ENCODE peak calls at places on chromosomes 13 and 19, in six cellular contexts. Z is activated T-helper 2 cell treated with anti-CD3 and anti-CD28 coated beads, Interferon-gamma antibody, Interleukin-2, Interleukin-4, amounts not matched to agents 10 μg/mL and 5 μg/mL and 100 μg/mL, durations not matched to agents 14 hours and 24 hours and 36 hours; M is right lobe of liver; S is DMS153; U is GM12864; B is myocyte. F is an unnamed sample.

GRCh38 chr19:40266111-40266510 is 19.0 kb downstream of the AKT2 start:
- DNase-seq in Z (no peak), M (no peak), S (peak), U (no peak), B (peak), F (no peak)

GRCh38 chr13:49124693-49125304 is 95.3 kb upstream of the MLNR start:
- DNase-seq in Z (no peak), M (no peak), S (no peak), U (no peak), B (no peak), F (no peak)

GRCh38 chr13:42706286-42706685 is 75.1 kb upstream of the FAM216B start:
- DNase-seq in Z (no peak), M (no peak), S (no peak), U (no peak), B (peak), F (no peak)

GRCh38 chr19:42332059-42332458 is 6.6 kb downstream of the MEGF8 start:
- DNase-seq in Z (no peak), M (no peak), S (no peak), U (no peak), B (no peak), F (no peak)

GRCh38 chr13:65414187-65414586 is 1815.9 kb downstream of the PCDH9 start:
- DNase-seq in Z (no peak), M (no peak), S (no peak), U (no peak), B (no peak), F (no peak)

GRCh38 chr19:45340232-45340898 is at the start of gene KLC3:
- DNase-seq in Z (peak), M (no peak), S (peak), U (no peak), B (no peak), F (no peak)

GRCh38 chr19:50025794-50026549 is at the start of gene ZNF473:
- DNase-seq in Z (peak), M (peak), S (peak), U (peak), B (peak), F (peak)

GRCh38 chr19:37829526-37829925 is 50.1 kb upstream of the ZNF573 start:
- DNase-seq in Z (no peak), M (no peak), S (no peak), U (no peak), B (no peak), F (no peak)

GRCh38 chr13:102945324-102945815 is 99.5 kb downstream of the ERCC5 start:
- DNase-seq in Z (no peak), M (no peak), S (peak), U (no peak), B (no peak), F (peak)

GRCh38 chr19:55493052-55493649 is 4.9 kb downstream of the SSC5D start:
- DNase-seq in Z (no peak), M (no peak), S (no peak), U (no peak), B (no peak), F (no peak)

GRCh38 chr19:5929646-5930045 is 15.6 kb downstream of the CAPS start:
- DNase-seq in Z (no peak), M (no peak), S (no peak), U (no peak), B (no peak), F (no peak)

GRCh38 chr13:27283906-27284523 is 13.4 kb downstream of the RASL11A start:
- DNase-seq in Z (no peak), M (no peak), S (peak), U (no peak), B (peak), F (no peak)

GRCh38 chr13:37690361-37690760 is 91.8 kb upstream of the POSTN start:
- DNase-seq in Z (no peak), M (no peak), S (no peak), U (no peak), B (no peak), F (no peak)

GRCh38 chr13:49893591-49893990 is 42.5 kb downstream of the SPRYD7 start:
- DNase-seq in Z (no peak), M (peak), S (no peak), U (no peak), B (no peak), F (peak)

GRCh38 chr13:20525144-20525600 is 485 bp downstream of the CRYL1 start:
- DNase-seq in Z (no peak), M (peak), S (no peak), U (no peak), B (peak), F (no peak)

GRCh38 chr19:11288349-11288748 is 7.6 kb upstream of the TSPAN16 start:
- DNase-seq in Z (no peak), M (no peak), S (no peak), U (no peak), B (no peak), F (no peak)

GRCh38 chr19:4152241-4152998 is 1.0 kb upstream of the CREB3L3 start:
- DNase-seq in Z (no peak), M (peak), S (no peak), U (no peak), B (no peak), F (no peak)

GRCh38 chr13:23436680-23437079 is 3.2 kb upstream of the SACS start:
- DNase-seq in Z (no peak), M (no peak), S (no peak), U (no peak), B (peak), F (no peak)

GRCh38 chr19:55117063-55117635 is 288 bp downstream of the PPP1R12C start:
- DNase-seq in Z (no peak), M (no peak), S (no peak), U (no peak), B (no peak), F (no peak)

GRCh38 chr13:30910676-30911075 is 4.6 kb downstream of the MEDAG start:
- DNase-seq in Z (no peak), M (no peak), S (no peak), U (no peak), B (no peak), F (no peak)

GRCh38 chr13:109093988-109094387 is 464.6 kb downstream of the MYO16 start:
- DNase-seq in Z (no peak), M (no peak), S (peak), U (no peak), B (no peak), F (no peak)

GRCh38 chr13:58032676-58033440 is 401.3 kb downstream of the PCDH17 start:
- DNase-seq in Z (no peak), M (no peak), S (peak), U (no peak), B (no peak), F (no peak)